ENCODE peak calls at places on chromosomes 1 and 21, in six cellular contexts. S is tibial artery, H is tibial nerve, F is H9, I is psoas muscle, X is PC-3. M is an unnamed sample. For H3K4me1, the result is how much of the 10 kb centered on the place peaks cover.

GRCh38 chr1:3746389-3746783 is 5.9 kb upstream of the CCDC27 start:
- DNase-seq in S (no peak), H (no peak), F (peak), I (peak), X (peak), M (no peak)

GRCh38 chr1:214447557-214447871 is 103.9 kb downstream of the PTPN14 start:
- DNase-seq in S (no peak), H (no peak), F (no peak), I (no peak), X (peak), M (no peak)

GRCh38 chr1:162248854-162249535 is 127.7 kb downstream of the SPATA46 start:
- DNase-seq in S (no peak), H (no peak), F (peak), I (no peak), X (no peak), M (no peak)

GRCh38 chr1:231866392-231867331 is 240.1 kb downstream of the DISC1 start:
- DNase-seq in S (no peak), H (peak), F (peak), I (no peak), X (peak), M (no peak)

GRCh38 chr1:27526569-27527222 is 36.7 kb upstream of the WASF2 start:
- DNase-seq in S (no peak), H (no peak), F (no peak), I (peak), X (no peak), M (no peak)

GRCh38 chr1:53460666-53461328 is 1.6 kb downstream of the DMRTB1 start:
- DNase-seq in S (no peak), H (no peak), F (no peak), I (no peak), X (no peak), M (no peak)

GRCh38 chr1:93692983-93693591 is 11.4 kb upstream of the BCAR3 start:
- DNase-seq in S (no peak), H (no peak), F (no peak), I (no peak), X (peak), M (no peak)

GRCh38 chr1:27934818-27935549 is at the start of gene SMPDL3B:
- DNase-seq in S (no peak), H (no peak), F (peak), I (no peak), X (peak), M (no peak)

GRCh38 chr1:4150262-4150661 is 250.2 kb upstream of the C1orf174 start:
- DNase-seq in S (no peak), H (no peak), F (peak), I (no peak), X (no peak), M (no peak)

GRCh38 chr1:72623299-72623708 is 341.0 kb upstream of the NEGR1 start:
- DNase-seq in S (no peak), H (no peak), F (peak), I (no peak), X (peak), M (no peak)

GRCh38 chr1:179806333-179806732 is 63.2 kb downstream of the FAM163A start:
- DNase-seq in S (no peak), H (no peak), F (no peak), I (no peak), X (no peak), M (no peak)

GRCh38 chr1:89727517-89728312 is 93.1 kb upstream of the LRRC8D start:
- DNase-seq in S (no peak), H (no peak), F (no peak), I (no peak), X (no peak), M (no peak)

GRCh38 chr1:100177295-100178042 is 587 bp downstream of the LRRC39 start:
- DNase-seq in S (no peak), H (no peak), F (no peak), I (no peak), X (no peak), M (no peak)

GRCh38 chr1:91783423-91784162 is 102.4 kb downstream of the TGFBR3 start:
- DNase-seq in S (no peak), H (no peak), F (no peak), I (no peak), X (no peak), M (no peak)

GRCh38 chr1:155127672-155128468 is at the start of gene EFNA1:
- DNase-seq in S (peak), H (no peak), F (peak), I (peak), X (peak), M (no peak)

GRCh38 chr1:156154317-156154749 is 948 bp downstream of the SEMA4A start:
- DNase-seq in S (no peak), H (no peak), F (no peak), I (peak), X (no peak), M (no peak)

GRCh38 chr1:204359474-204360255 is at the start of gene PLEKHA6:
- DNase-seq in S (no peak), H (no peak), F (no peak), I (peak), X (no peak), M (no peak)

GRCh38 chr1:169338617-169339016 is 29.0 kb downstream of the NME7 start:
- DNase-seq in S (no peak), H (no peak), F (no peak), I (no peak), X (no peak), M (no peak)

GRCh38 chr1:186768906-186769305 is 59.8 kb upstream of the PLA2G4A start:
- DNase-seq in S (no peak), H (no peak), F (no peak), I (no peak), X (no peak), M (no peak)

GRCh38 chr1:219555802-219556201 is 57.1 kb downstream of the ZC3H11B start:
- DNase-seq in S (no peak), H (no peak), F (no peak), I (no peak), X (peak), M (no peak)
- H3K27ac ChIP-seq in S (no peak), H (no peak), F (no peak), I (no peak), X (peak), M (no peak)

GRCh38 chr1:226714148-226714547 is 24.9 kb downstream of the ITPKB start:
- DNase-seq in S (no peak), H (no peak), F (no peak), I (no peak), X (peak), M (no peak)
- H3K4me1 ChIP-seq in S (under half), H (under half), F (under half), I (under half), X (under half), M (under half)

DNA sequence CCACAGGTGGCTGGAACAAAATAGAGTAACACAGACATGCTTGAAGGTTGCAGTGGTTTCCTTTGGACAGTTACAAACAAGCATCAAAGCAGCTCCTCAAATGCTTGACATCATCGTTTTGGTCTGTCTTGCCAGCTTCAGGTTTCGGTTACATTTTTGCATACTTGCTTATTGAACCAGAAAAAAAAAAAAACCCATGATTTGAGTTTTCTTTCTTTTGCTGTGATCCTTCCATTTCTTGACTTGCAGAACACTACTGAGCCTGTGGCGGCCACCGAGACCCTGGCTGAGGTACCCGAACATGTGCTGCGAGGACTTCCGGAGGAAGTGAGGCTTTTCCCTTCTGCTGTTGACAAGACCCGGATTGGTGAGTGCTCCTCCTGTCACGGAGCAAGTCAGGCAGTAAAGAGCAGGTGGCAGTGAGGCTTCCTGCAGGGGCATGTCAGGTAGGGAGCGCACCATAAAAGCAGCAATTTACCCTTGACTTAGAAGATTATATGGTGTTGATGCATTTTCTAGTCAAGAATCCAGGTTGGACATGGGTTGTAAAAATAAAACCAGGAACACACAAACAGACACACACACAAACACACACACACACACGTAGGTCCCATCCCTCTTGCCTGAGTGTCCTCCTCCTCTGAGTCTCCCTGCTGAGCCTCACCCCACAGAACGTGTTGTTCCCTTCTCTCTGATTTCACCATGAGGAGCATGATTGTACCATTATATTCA is 30.9 kb downstream of the PRDM2 start:
- DNase-seq in S (peak), H (peak), F (no peak), I (peak), X (no peak), M (no peak)
- H3K27ac ChIP-seq in S (no peak), H (no peak), F (no peak), I (peak), X (no peak), M (no peak)

DNA sequence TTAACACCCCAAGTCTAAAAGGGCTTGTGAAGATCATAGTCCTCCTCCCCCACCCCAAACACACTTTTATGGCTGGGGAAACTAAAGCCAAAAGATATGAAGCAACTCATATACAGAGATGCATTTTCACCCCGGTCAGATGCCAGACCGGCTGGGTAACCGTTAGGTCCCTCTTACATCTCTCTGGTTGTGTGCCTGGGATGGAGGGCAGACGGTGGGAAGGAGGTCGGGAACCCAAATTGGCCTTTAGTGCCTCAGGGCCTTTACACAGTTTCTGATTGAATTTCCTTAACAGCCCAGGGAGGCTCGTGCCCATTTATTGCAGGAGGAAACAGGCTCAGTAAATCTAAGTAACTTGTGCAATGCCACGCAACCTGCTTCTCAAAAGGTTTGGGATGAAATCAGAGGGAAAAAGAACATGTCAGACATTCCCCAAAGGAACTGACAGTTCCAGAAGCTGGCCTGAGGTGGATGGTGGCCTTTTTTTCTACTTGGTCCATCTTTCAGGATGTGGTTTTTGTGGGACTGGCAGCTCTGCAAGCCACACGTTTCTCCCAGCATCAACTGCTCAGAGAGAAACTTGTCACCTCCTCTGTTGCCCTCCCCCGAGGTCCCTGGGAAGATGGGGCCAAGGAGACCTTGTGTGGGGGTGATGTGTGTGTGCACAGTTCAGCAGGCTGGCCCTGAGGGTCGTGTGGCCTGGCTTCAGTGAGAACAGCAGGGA is 2.3 kb upstream of the DHRS3 start:
- DNase-seq in S (no peak), H (no peak), F (no peak), I (no peak), X (peak), M (no peak)
- H3K4me1 ChIP-seq in S (half or more), H (under half), F (under half), I (under half), X (under half), M (under half)

GRCh38 chr21:42668193-42668592 is 14.8 kb downstream of the PDE9A start:
- DNase-seq in S (no peak), H (no peak), F (no peak), I (no peak), X (no peak), M (no peak)

GRCh38 chr21:42668620-42669019 is 15.2 kb downstream of the PDE9A start:
- DNase-seq in S (no peak), H (no peak), F (no peak), I (no peak), X (no peak), M (no peak)

GRCh38 chr21:42670058-42670830 is 16.8 kb downstream of the PDE9A start:
- DNase-seq in S (no peak), H (no peak), F (no peak), I (no peak), X (no peak), M (no peak)

GRCh38 chr21:42670884-42671283 is 17.5 kb downstream of the PDE9A start:
- DNase-seq in S (no peak), H (no peak), F (no peak), I (no peak), X (no peak), M (no peak)

GRCh38 chr21:42669069-42669468 is 15.6 kb downstream of the PDE9A start:
- DNase-seq in S (no peak), H (no peak), F (peak), I (no peak), X (peak), M (no peak)
- H3K27ac ChIP-seq in S (no peak), H (peak), F (no peak), I (no peak), X (no peak), M (no peak)

GRCh38 chr1:230709619-230710542 is 4.0 kb downstream of the AGT start:
- DNase-seq in S (no peak), H (no peak), F (no peak), I (no peak), X (no peak), M (no peak)

GRCh38 chr1:230708631-230709580 is 5.0 kb downstream of the AGT start:
- DNase-seq in S (no peak), H (no peak), F (no peak), I (peak), X (no peak), M (no peak)

GRCh38 chr1:230706887-230707731 is 6.8 kb downstream of the AGT start:
- DNase-seq in S (no peak), H (no peak), F (no peak), I (no peak), X (no peak), M (no peak)

GRCh38 chr1:230706020-230706699 is 7.8 kb downstream of the AGT start:
- DNase-seq in S (no peak), H (no peak), F (no peak), I (no peak), X (no peak), M (no peak)

GRCh38 chr1:230707732-230708630 is 5.9 kb downstream of the AGT start:
- DNase-seq in S (no peak), H (no peak), F (no peak), I (peak), X (no peak), M (no peak)
- H3K4me1 ChIP-seq in S (under half), H (under half), F (under half), I (under half), X (under half), M (under half)

GRCh38 chr1:219304227-219305226 is 130.8 kb downstream of the LYPLAL1 start:
- DNase-seq in S (no peak), H (no peak), F (no peak), I (peak), X (peak), M (peak)
- H3K27ac ChIP-seq in S (peak), H (no peak), F (no peak), I (peak), X (peak), M (peak)

GRCh38 chr1:2271134-2271785 is 43.1 kb downstream of the SKI start:
- DNase-seq in S (no peak), H (no peak), F (no peak), I (peak), X (no peak), M (no peak)

GRCh38 chr1:2269193-2269921 is 41.2 kb downstream of the SKI start:
- DNase-seq in S (no peak), H (no peak), F (no peak), I (peak), X (no peak), M (no peak)

GRCh38 chr1:2270260-2271100 is 42.4 kb downstream of the SKI start:
- DNase-seq in S (no peak), H (no peak), F (peak), I (peak), X (no peak), M (no peak)

GRCh38 chr1:2268285-2269056 is 40.4 kb downstream of the SKI start:
- DNase-seq in S (no peak), H (no peak), F (no peak), I (peak), X (no peak), M (no peak)

GRCh38 chr1:2269922-2270259 is 41.8 kb downstream of the SKI start:
- DNase-seq in S (no peak), H (no peak), F (no peak), I (peak), X (no peak), M (no peak)
- H3K4me1 ChIP-seq in S (half or more), H (half or more), F (under half), I (half or more), X (under half), M (half or more)

GRCh38 chr1:110309768-110310167 is 29.4 kb upstream of the RBM15 start:
- DNase-seq in S (no peak), H (no peak), F (no peak), I (no peak), X (peak), M (no peak)

GRCh38 chr1:110308247-110308646 is 30.9 kb upstream of the RBM15 start:
- DNase-seq in S (no peak), H (no peak), F (no peak), I (no peak), X (no peak), M (no peak)

GRCh38 chr1:110309139-110309538 is 30.0 kb upstream of the RBM15 start:
- DNase-seq in S (no peak), H (no peak), F (no peak), I (no peak), X (peak), M (no peak)

GRCh38 chr1:110312188-110313121 is 26.7 kb upstream of the RBM15 start:
- DNase-seq in S (peak), H (peak), F (peak), I (peak), X (peak), M (peak)

GRCh38 chr1:110310300-110310699 is 28.9 kb upstream of the RBM15 start:
- DNase-seq in S (no peak), H (no peak), F (no peak), I (no peak), X (no peak), M (no peak)
- H3K27ac ChIP-seq in S (no peak), H (no peak), F (no peak), I (no peak), X (no peak), M (no peak)

GRCh38 chr1:24564695-24565094 is 8.8 kb downstream of the NCMAP start:
- DNase-seq in S (no peak), H (no peak), F (no peak), I (no peak), X (peak), M (no peak)

GRCh38 chr1:24562625-24563024 is 6.7 kb downstream of the NCMAP start:
- DNase-seq in S (no peak), H (no peak), F (no peak), I (no peak), X (peak), M (no peak)

GRCh38 chr1:24567792-24568388 is 12.0 kb downstream of the NCMAP start:
- DNase-seq in S (no peak), H (no peak), F (no peak), I (no peak), X (peak), M (no peak)

GRCh38 chr1:24568475-24568874 is 12.6 kb downstream of the NCMAP start:
- DNase-seq in S (no peak), H (no peak), F (no peak), I (no peak), X (no peak), M (no peak)

GRCh38 chr1:24566266-24566867 is 10.5 kb downstream of the NCMAP start:
- DNase-seq in S (no peak), H (no peak), F (no peak), I (no peak), X (peak), M (no peak)
- H3K4me1 ChIP-seq in S (under half), H (under half), F (under half), I (under half), X (under half), M (under half)